ENCODE peak calls at places on chromosomes 3 and 15, in four cellular contexts. E is GM12865; L is activated T-cell treated with anti-CD3 and anti-CD28 coated beads for 4 hours; S is stimulated activated CD4-positive, alpha-beta T cell treated with anti-CD3 and anti-CD28 coated beads, TNF-alpha, amount 100 ng/mL, for 4 hours. X is an unnamed sample.
A peak's percentile ranks its signal among the peaks of the same experiment; 100 is the strongest.

GRCh38 chr3:119145500-119146167 is at the start of gene TEX55:
- DNase-seq in L (no peak), E (peak; percentile 46), S (no peak), X (no peak)

GRCh38 chr15:45892182-45892581 is 257.4 kb downstream of the SQOR start:
- DNase-seq in E (no peak), L (no peak), S (no peak), X (no peak)

GRCh38 chr3:47850062-47850802 is 47.3 kb downstream of the DHX30 start:
- DNase-seq in E (peak; percentile 37), S (no peak), L (no peak), X (no peak)

GRCh38 chr15:45550436-45550835 is 27.9 kb upstream of the SLC30A4 start:
- DNase-seq in L (no peak), S (no peak), E (no peak), X (no peak)

GRCh38 chr3:170740726-170741591 is 129.0 kb downstream of the RPL22L1 start:
- DNase-seq in S (no peak), E (no peak), L (no peak), X (no peak)

GRCh38 chr15:71215126-71215894 is 100.0 kb downstream of the THSD4 start:
- DNase-seq in E (no peak), S (no peak), L (no peak), X (no peak)

GRCh38 chr3:138135141-138135832 is 3.1 kb upstream of the A4GNT start:
- DNase-seq in L (no peak), S (no peak), E (no peak), X (no peak)

GRCh38 chr15:66937588-66937987 is 127.8 kb upstream of the SMAD3 start:
- DNase-seq in L (no peak), E (no peak), S (no peak), X (no peak)

GRCh38 chr3:142459929-142460328 is 12.1 kb upstream of the XRN1 start:
- DNase-seq in E (no peak), L (no peak), S (no peak), X (no peak)

GRCh38 chr3:10000686-10001085 is 14.0 kb upstream of the EMC3 start:
- DNase-seq in L (no peak), E (no peak), S (no peak), X (no peak)

GRCh38 chr3:114418724-114419543 is 125.1 kb downstream of the TIGIT start:
- DNase-seq in S (no peak), L (no peak), E (peak; percentile 72), X (no peak)

GRCh38 chr3:152385761-152386160 is 117.0 kb downstream of the MBNL1 start:
- DNase-seq in E (no peak), L (no peak), S (no peak), X (no peak)

GRCh38 chr3:79886204-79886603 is 118.4 kb upstream of the ROBO1 start:
- DNase-seq in S (no peak), E (no peak), L (no peak), X (no peak)

GRCh38 chr15:98562361-98562791 is 86.0 kb upstream of the IGF1R start:
- DNase-seq in S (no peak), E (no peak), L (no peak), X (no peak)

GRCh38 chr3:17581421-17582080 is 160.9 kb downstream of the TBC1D5 start:
- DNase-seq in L (no peak), E (no peak), S (no peak), X (no peak)

GRCh38 chr3:147669076-147669475 is 259.9 kb downstream of the ZIC1 start:
- DNase-seq in E (no peak), S (no peak), L (no peak), X (no peak)

X was measured in T-helper 17 cell.